ENCODE peak calls at places on chromosomes 11 and 22, in ten cellular contexts. Y is NCI-H2081; W is AG09309; T is HT1080; X is T-helper 1 cell; B is NCI-H510A treated with DMSO at 0.1 percent for 48 hours; Q is substantia nigra; V is CD4-positive, alpha-beta T cell; N is stimulated activated CD4-positive, alpha-beta T cell treated with anti-CD3 and anti-CD28 coated beads, Interleukin-1b, Interleukin-23, amount 100 ng/mL, for 1 hour; H is iris pigment epithelial cell. K is an unnamed sample.

GRCh38 chr11:1718326-1718725 is 21.3 kb downstream of the KRTAP5-6 start:
- DNase-seq in Y (no peak), T (no peak), Q (no peak), X (no peak), B (no peak), H (no peak), N (no peak), W (no peak), V (no peak), K (no peak)

GRCh38 chr11:131864205-131864604 is 493.8 kb downstream of the NTM start:
- DNase-seq in Y (peak; percentile 8), W (no peak), T (no peak), X (no peak), Q (no peak), N (no peak), V (no peak), H (no peak), B (no peak), K (no peak)

GRCh38 chr22:35301370-35301874 is 1.7 kb downstream of the TOM1 start:
- DNase-seq in T (peak; percentile 54), X (no peak), H (peak; percentile 99), W (peak; percentile 100), Q (no peak), N (no peak), Y (no peak), B (no peak), V (no peak), K (no peak)

GRCh38 chr11:33778682-33779081 is 4.4 kb upstream of the FBXO3 start:
- DNase-seq in Q (no peak), X (no peak), N (no peak), W (peak; percentile 51), H (peak; percentile 86), V (no peak), B (no peak), T (peak; percentile 29), Y (no peak), K (no peak)

GRCh38 chr11:67248653-67249052 is 17.6 kb upstream of the GRK2 start:
- DNase-seq in N (no peak), T (no peak), V (no peak), X (no peak), Q (no peak), B (no peak), Y (no peak), W (no peak), H (no peak), K (no peak)

GRCh38 chr22:30824711-30825110 is 130.0 kb downstream of the OSBP2 start:
- DNase-seq in V (no peak), W (no peak), N (no peak), T (no peak), H (no peak), Y (no peak), B (no peak), X (no peak), Q (no peak), K (no peak)

GRCh38 chr22:26949193-26949592 is 291.8 kb downstream of the MIAT start:
- DNase-seq in W (no peak), V (no peak), Q (no peak), Y (no peak), H (peak; percentile 9), X (no peak), T (no peak), B (no peak), N (no peak), K (no peak)

GRCh38 chr11:115613986-115614625 is 109.9 kb upstream of the CADM1 start:
- DNase-seq in B (no peak), X (no peak), Q (no peak), W (peak; percentile 32), T (peak; percentile 75), N (no peak), H (peak; percentile 47), Y (no peak), V (no peak), K (no peak)

GRCh38 chr22:30261134-30261533 is 5.5 kb downstream of the OSM start:
- DNase-seq in N (no peak), T (no peak), X (no peak), W (no peak), B (no peak), Y (no peak), V (no peak), H (no peak), Q (no peak), K (no peak)

GRCh38 chr11:124086447-124086846 is 28.8 kb upstream of the VWA5A start:
- DNase-seq in X (no peak), T (no peak), V (no peak), B (no peak), Q (no peak), W (no peak), H (no peak), Y (peak; percentile 29), N (no peak), K (no peak)

K was measured in nucleus accumbens.